ENCODE peak calls at places on chromosome 7, in six cellular contexts. K, F, M, I, U and X are unnamed samples. For H3K4me1, the result is how much of the 10 kb centered on the place peaks cover.

GRCh38 chr7:4641667-4642467 is 40.2 kb upstream of the FOXK1 start:
- DNase-seq in K (peak), F (peak), M (peak), U (peak), I (peak), X (peak)

GRCh38 chr7:34653787-34654186 is 4.2 kb upstream of the NPSR1 start:
- DNase-seq in K (no peak), I (no peak), F (no peak), U (peak), M (no peak), X (no peak)

GRCh38 chr7:129238546-129238945 is 13.7 kb downstream of the AHCYL2 start:
- DNase-seq in U (no peak), I (no peak), K (no peak), F (no peak), M (no peak), X (no peak)

GRCh38 chr7:136030867-136031318 is 53.7 kb upstream of the MTPN start:
- DNase-seq in U (no peak), K (no peak), F (no peak), I (no peak), M (no peak), X (no peak)

GRCh38 chr7:31311465-31312074 is 29.0 kb downstream of the NEUROD6 start:
- DNase-seq in F (no peak), U (no peak), M (no peak), I (no peak), K (no peak), X (no peak)

GRCh38 chr7:102393467-102393866 is 2.7 kb upstream of the PRKRIP1 start:
- DNase-seq in K (no peak), F (no peak), U (no peak), M (no peak), I (no peak), X (no peak)

GRCh38 chr7:17994079-17994478 is 33.6 kb downstream of the PRPS1L1 start:
- DNase-seq in K (no peak), F (no peak), M (no peak), I (no peak), U (no peak), X (no peak)

GRCh38 chr7:131302876-131303707 is 24.6 kb upstream of the MKLN1 start:
- DNase-seq in K (peak), M (peak), U (peak), I (peak), F (no peak), X (peak)

GRCh38 chr7:76333388-76334101 is 25.2 kb downstream of the YWHAG start:
- DNase-seq in I (no peak), U (no peak), F (no peak), M (peak), K (no peak), X (peak)

GRCh38 chr7:600149-600814 is 80.6 kb upstream of the PDGFA start:
- DNase-seq in K (no peak), I (no peak), M (no peak), F (no peak), U (no peak), X (peak)

GRCh38 chr7:127863082-127863481 is 168.2 kb downstream of the LRRC4 start:
- DNase-seq in K (no peak), F (no peak), U (no peak), M (no peak), I (no peak), X (no peak)

GRCh38 chr7:73976761-73977625 is 51.0 kb upstream of the ELN start:
- DNase-seq in K (no peak), U (no peak), F (no peak), I (no peak), M (no peak), X (no peak)

GRCh38 chr7:77687100-77687746 is 9.0 kb upstream of the RSBN1L start:
- DNase-seq in I (peak), M (no peak), K (peak), F (peak), U (no peak), X (no peak)

GRCh38 chr7:91519241-91520200 is 255.3 kb downstream of the FZD1 start:
- DNase-seq in U (no peak), K (peak), M (no peak), F (no peak), I (no peak), X (no peak)

GRCh38 chr7:2699289-2699620 is 11.3 kb downstream of the AMZ1 start:
- DNase-seq in I (no peak), M (no peak), K (no peak), U (no peak), F (no peak), X (no peak)

GRCh38 chr7:1922071-1922869 is 252.2 kb downstream of the ELFN1 start:
- DNase-seq in M (no peak), I (peak), U (no peak), F (no peak), K (peak), X (peak)

GRCh38 chr7:87517136-87517805 is 41.8 kb upstream of the ABCB4 start:
- DNase-seq in F (no peak), M (no peak), K (peak), U (no peak), I (peak), X (no peak)

GRCh38 chr7:81195033-81195432 is 276.2 kb upstream of the SEMA3C start:
- DNase-seq in U (peak), I (peak), K (no peak), F (no peak), M (no peak), X (no peak)

GRCh38 chr7:94280836-94281235 is 113.9 kb upstream of the COL1A2 start:
- DNase-seq in I (no peak), F (no peak), U (no peak), M (no peak), K (no peak), X (no peak)

GRCh38 chr7:69430502-69431145 is 167.7 kb upstream of the AUTS2 start:
- DNase-seq in K (peak), I (no peak), M (peak), U (no peak), F (no peak), X (peak)

GRCh38 chr7:154371424-154371823 is 319.2 kb downstream of the DPP6 start:
- DNase-seq in U (no peak), F (no peak), K (no peak), I (no peak), M (no peak), X (no peak)

GRCh38 chr7:78149787-78150186 is 351.2 kb downstream of the PHTF2 start:
- DNase-seq in K (peak), I (peak), M (no peak), U (no peak), F (no peak), X (no peak)

GRCh38 chr7:39958038-39958437 is 8.0 kb downstream of the CDK13 start:
- DNase-seq in F (no peak), I (no peak), U (no peak), K (no peak), M (no peak), X (no peak)
- H3K4me1 ChIP-seq in F (under half), I (under half), U (under half), K (under half), M (under half), X (under half)

GRCh38 chr7:36192877-36193276 is 39.8 kb downstream of the EEPD1 start:
- DNase-seq in M (no peak), I (no peak), F (no peak), U (no peak), K (no peak), X (no peak)

GRCh38 chr7:36191292-36191920 is 38.4 kb downstream of the EEPD1 start:
- DNase-seq in K (peak), F (no peak), M (no peak), U (no peak), I (peak), X (no peak)

GRCh38 chr7:36190447-36191291 is 37.6 kb downstream of the EEPD1 start:
- DNase-seq in F (no peak), U (no peak), M (no peak), I (peak), K (no peak), X (peak)

GRCh38 chr7:36188923-36189322 is 35.9 kb downstream of the EEPD1 start:
- DNase-seq in I (no peak), U (no peak), M (no peak), F (no peak), K (no peak), X (no peak)

GRCh38 chr7:36192050-36192824 is 39.2 kb downstream of the EEPD1 start:
- DNase-seq in F (peak), K (peak), M (peak), I (peak), U (no peak), X (no peak)
- H3K4me3 ChIP-seq in F (no peak), K (no peak), M (no peak), I (no peak), U (no peak), X (no peak)

GRCh38 chr7:134845461-134845860 is 66.0 kb downstream of the CALD1 start:
- DNase-seq in I (no peak), U (peak), K (no peak), M (no peak), F (no peak), X (no peak)

GRCh38 chr7:134842901-134843300 is 63.5 kb downstream of the CALD1 start:
- DNase-seq in F (no peak), I (no peak), U (no peak), M (no peak), K (no peak), X (peak)

GRCh38 chr7:134842062-134842461 is 62.6 kb downstream of the CALD1 start:
- DNase-seq in U (no peak), I (no peak), M (no peak), K (no peak), F (no peak), X (no peak)

GRCh38 chr7:134847834-134848233 is 68.4 kb downstream of the CALD1 start:
- DNase-seq in M (no peak), U (no peak), I (no peak), K (no peak), F (no peak), X (no peak)

GRCh38 chr7:134844200-134844599 is 64.8 kb downstream of the CALD1 start:
- DNase-seq in M (no peak), F (no peak), K (no peak), I (no peak), U (peak), X (no peak)
- H3K4me1 ChIP-seq in M (under half), F (under half), K (under half), I (under half), U (under half), X (under half)

GRCh38 chr7:150633926-150634325 is 1.7 kb upstream of the GIMAP6 start:
- DNase-seq in I (no peak), F (no peak), M (no peak), K (no peak), U (no peak), X (no peak)

GRCh38 chr7:150627959-150628358 is 4.2 kb downstream of the GIMAP6 start:
- DNase-seq in I (no peak), M (no peak), F (no peak), K (no peak), U (no peak), X (no peak)

GRCh38 chr7:150629347-150629746 is 2.8 kb downstream of the GIMAP6 start:
- DNase-seq in U (no peak), K (no peak), M (no peak), F (no peak), I (no peak), X (peak)

GRCh38 chr7:150631084-150631824 is 931 bp downstream of the GIMAP6 start:
- DNase-seq in M (no peak), U (no peak), I (no peak), K (no peak), F (no peak), X (peak)

GRCh38 chr7:150631866-150632864 is at the start of gene GIMAP6:
- DNase-seq in I (no peak), U (no peak), M (no peak), K (no peak), F (no peak), X (no peak)
- H3K4me3 ChIP-seq in I (no peak), U (no peak), M (no peak), K (no peak), F (no peak), X (peak)

GRCh38 chr7:126445991-126446390 is 806.8 kb downstream of the GRM8 start:
- DNase-seq in F (no peak), M (no peak), I (no peak), U (no peak), K (no peak), X (no peak)

GRCh38 chr7:126449621-126450268 is 803.0 kb downstream of the GRM8 start:
- DNase-seq in M (no peak), U (no peak), I (no peak), K (no peak), F (no peak), X (no peak)

GRCh38 chr7:126447984-126448383 is 804.8 kb downstream of the GRM8 start:
- DNase-seq in I (no peak), F (no peak), U (no peak), K (no peak), M (no peak), X (no peak)

DNA sequence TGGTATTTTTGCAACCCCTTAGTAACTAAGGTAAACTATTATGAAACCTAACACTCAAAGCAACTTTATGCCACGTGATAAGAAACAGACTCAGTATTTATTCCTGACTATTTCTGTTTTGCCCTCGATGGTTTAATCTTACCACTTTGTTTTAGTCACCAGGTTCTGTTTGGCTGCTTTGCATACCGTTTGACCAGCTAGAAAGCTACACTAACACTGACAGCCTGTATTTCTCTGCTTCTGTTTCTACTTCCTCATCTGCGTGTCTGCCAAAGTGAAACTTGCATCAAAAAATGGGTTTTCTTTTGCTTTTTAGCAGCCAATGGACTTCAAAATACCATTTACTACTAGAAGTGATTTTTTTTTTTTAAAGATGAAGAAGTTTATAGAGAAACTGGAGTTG is 802.5 kb downstream of the GRM8 start:
- DNase-seq in F (no peak), M (no peak), I (no peak), K (no peak), U (no peak), X (no peak)
- H3K4me1 ChIP-seq in F (under half), M (under half), I (under half), K (under half), U (under half), X (under half)

GRCh38 chr7:157001920-157002818 is 8.3 kb downstream of the MNX1 start:
- DNase-seq in U (no peak), F (no peak), I (no peak), K (no peak), M (peak), X (no peak)
- H3K4me3 ChIP-seq in U (no peak), F (no peak), I (no peak), K (no peak), M (no peak), X (no peak)

GRCh38 chr7:155685791-155686160 is 41.3 kb downstream of the RBM33 start:
- DNase-seq in I (no peak), M (no peak), K (no peak), F (no peak), U (no peak), X (no peak)

GRCh38 chr7:155683714-155684113 is 39.3 kb downstream of the RBM33 start:
- DNase-seq in F (no peak), I (no peak), U (no peak), M (no peak), K (no peak), X (no peak)

GRCh38 chr7:155683098-155683497 is 38.6 kb downstream of the RBM33 start:
- DNase-seq in F (no peak), I (no peak), U (no peak), K (no peak), M (no peak), X (no peak)

GRCh38 chr7:155684546-155684945 is 40.1 kb downstream of the RBM33 start:
- DNase-seq in K (no peak), F (peak), I (no peak), M (no peak), U (no peak), X (no peak)

GRCh38 chr7:155685070-155685790 is 40.8 kb downstream of the RBM33 start:
- DNase-seq in K (no peak), I (no peak), U (no peak), M (no peak), F (no peak), X (no peak)
- H3K4me1 ChIP-seq in K (under half), I (under half), U (half or more), M (under half), F (half or more), X (under half)